ENCODE peak calls at places on chromosome 9, in six cellular contexts. U is GM23338, J is A549, Y is cardiac muscle cell, S is WERI-Rb-1, A is astrocyte of the spinal cord. E is an unnamed sample.

GRCh38 chr9:137311171-137311970 is 9.3 kb upstream of the NRARP start:
- DNase-seq in U (no peak), J (peak), Y (no peak), S (peak), A (no peak), E (no peak)

GRCh38 chr9:21070171-21070571 is 7.6 kb downstream of the IFNB1 start:
- DNase-seq in U (peak), J (peak), Y (peak), S (no peak), A (peak), E (no peak)

GRCh38 chr9:36572515-36573418 is at the start of gene MELK:
- DNase-seq in U (peak), J (peak), Y (peak), S (peak), A (peak), E (no peak)

GRCh38 chr9:3992924-3993323 is 306.9 kb downstream of the GLIS3 start:
- DNase-seq in U (no peak), J (no peak), Y (peak), S (no peak), A (peak), E (no peak)

GRCh38 chr9:109418827-109419226 is 79.3 kb downstream of the PTPN3 start:
- DNase-seq in U (no peak), J (no peak), Y (no peak), S (no peak), A (no peak), E (no peak)

GRCh38 chr9:128473104-128473503 is 17.3 kb downstream of the ODF2 start:
- DNase-seq in U (no peak), J (no peak), Y (no peak), S (no peak), A (no peak), E (no peak)

GRCh38 chr9:92975452-92975770 is 28.1 kb downstream of the FGD3 start:
- DNase-seq in U (no peak), J (no peak), Y (no peak), S (no peak), A (no peak), E (no peak)

GRCh38 chr9:24044576-24044975 is 218.5 kb upstream of the ELAVL2 start:
- DNase-seq in U (no peak), J (no peak), Y (no peak), S (no peak), A (no peak), E (no peak)

GRCh38 chr9:32385135-32385884 is 867 bp downstream of the ACO1 start:
- DNase-seq in U (no peak), J (no peak), Y (peak), S (no peak), A (no peak), E (no peak)

GRCh38 chr9:136668983-136669790 is 6.5 kb downstream of the EGFL7 start:
- DNase-seq in U (no peak), J (peak), Y (peak), S (no peak), A (no peak), E (no peak)

DNA sequence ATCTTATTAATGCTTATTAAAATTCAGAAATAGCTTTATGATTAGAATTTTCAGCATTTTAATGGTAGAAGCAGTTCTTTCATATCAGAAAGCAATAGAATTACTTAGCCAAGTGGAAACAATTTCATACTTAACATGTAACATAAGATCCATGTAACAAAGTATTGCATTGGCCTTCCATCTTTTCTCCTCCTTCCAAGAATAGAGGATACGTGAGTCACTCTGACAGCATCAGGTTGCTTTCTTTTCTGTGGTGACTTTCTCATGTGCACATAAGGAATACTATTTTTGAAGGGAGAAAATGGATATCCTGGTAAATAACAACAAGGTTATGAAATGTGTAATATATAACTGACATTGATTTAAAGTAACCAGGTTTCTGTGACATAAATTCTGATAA is 272.2 kb downstream of the ANXA1 start:
- DNase-seq in U (no peak), J (no peak), Y (no peak), S (no peak), A (no peak), E (no peak)
- H3K4me3 ChIP-seq in U (no peak), J (no peak), Y (no peak), S (no peak), A (no peak), E (no peak)

DNA sequence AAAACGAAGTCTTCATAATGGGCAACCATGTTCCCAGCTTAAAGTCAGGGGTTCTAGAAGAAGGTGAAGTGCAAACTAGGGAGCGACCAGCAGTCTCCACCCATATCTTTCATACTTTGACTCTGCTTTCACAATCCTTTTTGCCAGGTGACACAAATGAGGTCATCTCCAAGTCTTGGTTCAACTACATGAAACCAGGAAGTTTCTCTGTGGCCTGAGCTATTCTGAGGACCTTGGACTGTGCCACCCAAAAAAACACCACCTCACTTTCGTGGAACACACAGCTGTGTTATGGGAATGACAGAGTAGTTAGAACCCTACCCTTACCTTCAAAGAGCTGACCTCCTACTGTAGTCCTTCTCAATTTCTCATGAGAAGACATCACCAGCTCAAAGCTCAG is 309.2 kb downstream of the AGTPBP1 start:
- DNase-seq in U (no peak), J (no peak), Y (no peak), S (no peak), A (no peak), E (no peak)
- TF ChIP-seq CTCF in U (no peak), J (no peak), Y (no peak), S (no peak), A (no peak), E (no peak)

GRCh38 chr9:134216449-134216951 is 52.1 kb upstream of the RNU6ATAC start:
- DNase-seq in U (no peak), J (no peak), Y (no peak), S (no peak), A (no peak), E (no peak)
- H3K4me3 ChIP-seq in U (no peak), J (no peak), Y (no peak), S (no peak), A (no peak), E (no peak)

GRCh38 chr9:121783523-121784507 is 132.4 kb downstream of the DAB2IP start:
- DNase-seq in U (peak), J (no peak), Y (no peak), S (peak), A (no peak), E (no peak)

GRCh38 chr9:121785673-121786542 is 134.5 kb downstream of the DAB2IP start:
- DNase-seq in U (no peak), J (no peak), Y (no peak), S (no peak), A (no peak), E (no peak)

GRCh38 chr9:121786543-121786948 is 135.1 kb downstream of the DAB2IP start:
- DNase-seq in U (no peak), J (no peak), Y (no peak), S (no peak), A (no peak), E (no peak)

GRCh38 chr9:121783126-121783522 is 131.7 kb downstream of the DAB2IP start:
- DNase-seq in U (no peak), J (no peak), Y (no peak), S (peak), A (no peak), E (no peak)

DNA sequence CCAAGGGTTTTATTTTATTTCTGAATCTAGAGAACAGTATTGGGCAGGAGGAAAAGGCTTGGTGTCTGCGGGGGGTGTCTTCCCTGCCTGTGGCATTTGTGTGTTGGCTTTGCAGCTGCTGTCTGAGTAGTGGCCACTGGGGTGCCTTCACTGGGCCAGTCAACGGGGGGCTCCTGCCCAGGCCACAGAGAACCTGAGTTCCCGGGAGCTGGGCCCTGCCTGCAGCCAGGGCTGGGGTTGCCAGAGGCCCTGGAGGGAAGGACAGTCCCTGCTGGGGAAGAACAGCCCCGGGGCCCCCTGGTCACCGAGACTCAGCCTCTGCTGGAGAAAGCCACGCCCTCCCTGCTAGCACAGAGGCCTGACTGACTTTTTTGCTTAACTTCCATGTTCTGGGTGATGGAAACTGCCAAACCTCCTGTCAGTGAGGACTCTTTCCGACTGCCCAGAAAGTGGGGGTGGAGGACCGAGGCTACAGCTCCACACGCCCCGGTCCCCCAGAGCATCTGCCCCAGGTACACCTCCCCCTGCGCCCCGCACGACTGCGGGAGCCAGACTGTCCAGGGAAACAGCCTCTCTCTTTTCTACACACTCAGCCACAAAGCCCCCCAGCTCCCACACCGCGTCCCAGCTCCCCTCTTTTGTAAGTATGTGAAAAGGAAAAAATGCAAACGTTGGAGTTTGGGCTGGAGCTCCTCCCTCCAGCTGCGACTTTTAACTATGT is 133.4 kb downstream of the DAB2IP start:
- DNase-seq in U (peak), J (no peak), Y (no peak), S (peak), A (peak), E (no peak)
- TF ChIP-seq CTCF in U (no peak), J (no peak), Y (no peak), S (peak), A (peak), E (no peak)

DNA sequence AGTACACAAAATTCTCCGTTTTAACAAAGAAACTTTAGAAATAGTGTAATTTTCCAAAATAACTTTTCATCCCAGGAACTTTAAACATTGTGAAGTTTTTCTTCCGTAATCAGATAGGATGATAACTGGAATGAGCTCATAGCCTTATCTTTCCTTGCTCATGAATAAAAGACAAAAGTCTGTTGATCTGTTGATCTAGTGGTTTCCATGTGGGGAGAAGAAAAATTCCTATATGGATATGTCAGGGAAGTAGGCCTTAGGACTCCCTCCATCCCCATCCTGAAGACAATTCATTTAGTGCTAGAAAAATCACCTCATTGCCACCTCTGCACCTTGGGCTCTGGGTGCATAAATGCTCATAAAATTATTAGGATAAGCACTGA is 266.6 kb downstream of the SMARCA2 start:
- DNase-seq in U (no peak), J (no peak), Y (peak), S (no peak), A (peak), E (no peak)
- H3K4me3 ChIP-seq in U (no peak), J (no peak), Y (no peak), S (no peak), A (no peak), E (no peak)

GRCh38 chr9:108125541-108125940 is 636.0 kb upstream of the KLF4 start:
- DNase-seq in U (peak), J (no peak), Y (no peak), S (peak), A (no peak), E (no peak)
- TF ChIP-seq CTCF in U (peak), J (no peak), Y (peak), S (peak), A (peak), E (no peak)

DNA sequence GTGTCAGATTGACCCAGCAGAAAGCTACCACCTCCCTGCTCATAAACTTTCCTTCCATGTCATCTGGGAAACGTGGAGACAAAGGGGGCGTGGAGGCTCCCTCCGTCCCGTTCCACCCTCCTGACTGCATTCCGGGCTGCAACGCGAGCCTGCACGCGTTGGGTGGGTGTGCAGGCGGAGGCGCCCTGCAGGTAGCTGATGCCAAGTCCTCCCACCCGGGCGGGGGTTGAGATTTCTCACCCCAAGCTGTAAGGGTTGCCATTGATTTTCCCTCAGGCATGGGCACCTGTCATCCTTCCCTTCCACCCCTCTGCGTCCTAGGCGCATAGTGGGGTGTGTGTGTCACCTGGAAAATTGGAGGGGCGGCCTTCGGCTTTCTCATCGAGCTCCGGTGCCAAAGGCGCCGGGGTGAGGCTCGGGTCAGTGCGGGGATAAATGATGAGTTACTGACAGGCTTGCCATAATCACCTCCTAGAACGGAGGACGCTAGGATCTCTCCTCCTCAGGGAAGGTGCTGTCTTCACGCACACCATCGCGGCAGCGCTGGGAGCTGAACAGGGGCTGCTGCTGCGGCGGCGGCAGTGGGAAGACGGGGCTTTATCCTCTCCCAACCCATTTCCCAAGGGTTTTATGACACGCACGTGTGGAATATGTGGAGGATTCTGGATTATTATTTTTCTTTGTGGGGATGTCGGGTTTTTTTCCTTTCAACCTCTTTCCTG is 934 bp downstream of the PLPPR1 start:
- DNase-seq in U (peak), J (no peak), Y (no peak), S (peak), A (no peak), E (no peak)
- H3K4me3 ChIP-seq in U (peak), J (peak), Y (peak), S (peak), A (peak), E (peak)

GRCh38 chr9:123973590-123974223 is 37.9 kb upstream of the LHX2 start:
- DNase-seq in U (no peak), J (no peak), Y (no peak), S (no peak), A (no peak), E (no peak)

GRCh38 chr9:123983047-123983446 is 28.5 kb upstream of the LHX2 start:
- DNase-seq in U (no peak), J (no peak), Y (no peak), S (no peak), A (no peak), E (no peak)

GRCh38 chr9:123974471-123974870 is 37.1 kb upstream of the LHX2 start:
- DNase-seq in U (no peak), J (no peak), Y (no peak), S (no peak), A (no peak), E (no peak)

GRCh38 chr9:123982535-123982934 is 29.0 kb upstream of the LHX2 start:
- DNase-seq in U (no peak), J (no peak), Y (no peak), S (no peak), A (no peak), E (no peak)

GRCh38 chr9:123978981-123979380 is 32.6 kb upstream of the LHX2 start:
- DNase-seq in U (no peak), J (no peak), Y (no peak), S (no peak), A (no peak), E (no peak)
- TF ChIP-seq CTCF in U (no peak), J (no peak), Y (no peak), S (no peak), A (no peak), E (no peak)

GRCh38 chr9:122897969-122898368 is 7.2 kb downstream of the RC3H2 start:
- DNase-seq in U (no peak), J (no peak), Y (no peak), S (no peak), A (no peak), E (no peak)

GRCh38 chr9:122904823-122905710 is at the start of gene RC3H2:
- DNase-seq in U (peak), J (peak), Y (peak), S (peak), A (peak), E (peak)

GRCh38 chr9:122904466-122904822 is 715 bp downstream of the RC3H2 start:
- DNase-seq in U (peak), J (peak), Y (peak), S (peak), A (peak), E (no peak)

GRCh38 chr9:122900791-122901190 is 4.4 kb downstream of the RC3H2 start:
- DNase-seq in U (no peak), J (no peak), Y (peak), S (no peak), A (peak), E (no peak)
- H3K4me3 ChIP-seq in U (no peak), J (no peak), Y (no peak), S (no peak), A (no peak), E (peak)

GRCh38 chr9:129481424-129481823 is 139.5 kb downstream of the C9orf50 start:
- DNase-seq in U (no peak), J (no peak), Y (no peak), S (no peak), A (no peak), E (no peak)

GRCh38 chr9:129480705-129481104 is 140.2 kb downstream of the C9orf50 start:
- DNase-seq in U (no peak), J (no peak), Y (no peak), S (no peak), A (no peak), E (no peak)

GRCh38 chr9:129482521-129483466 is 138.1 kb downstream of the C9orf50 start:
- DNase-seq in U (peak), J (peak), Y (peak), S (peak), A (peak), E (no peak)

GRCh38 chr9:129483467-129484324 is 137.2 kb downstream of the C9orf50 start:
- DNase-seq in U (peak), J (peak), Y (peak), S (peak), A (peak), E (no peak)

DNA sequence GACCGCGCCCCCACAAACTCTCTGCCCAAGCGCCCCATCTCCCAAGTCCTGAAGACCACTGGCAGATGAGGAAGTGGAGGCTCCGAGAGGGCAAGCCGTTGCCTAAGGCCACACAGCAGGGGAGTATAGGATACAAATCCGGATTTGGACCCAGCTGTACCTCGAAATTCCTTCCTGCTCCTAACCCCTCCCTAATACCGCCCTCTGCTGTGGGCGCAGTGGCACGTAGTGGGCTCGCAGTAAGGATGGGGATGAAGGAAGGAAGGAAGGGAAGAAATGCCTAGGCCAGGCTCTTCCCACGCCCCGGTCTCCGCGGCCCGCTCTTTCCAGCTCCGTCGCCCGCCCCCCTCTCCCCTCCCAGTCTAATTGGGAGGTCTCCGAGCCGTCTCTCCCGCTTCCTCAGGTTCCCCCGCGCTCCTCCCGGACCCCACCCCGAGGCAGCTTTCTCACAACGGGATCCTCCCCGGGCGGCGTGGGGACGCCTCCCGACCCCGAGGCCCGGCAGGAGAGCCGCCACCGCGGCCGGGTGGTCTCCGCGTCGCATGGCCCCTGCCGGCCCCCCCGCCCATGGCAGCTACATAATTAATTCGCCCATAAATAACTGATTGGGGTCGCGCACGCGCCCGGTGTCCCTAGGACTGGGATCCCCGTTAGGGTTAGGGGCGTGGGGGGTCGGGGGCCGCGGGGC is 138.9 kb downstream of the C9orf50 start:
- DNase-seq in U (peak), J (peak), Y (peak), S (peak), A (no peak), E (no peak)
- TF ChIP-seq CTCF in U (peak), J (peak), Y (peak), S (peak), A (peak), E (peak)